ENCODE peak calls at places on chromosomes 7 and 10, in six cellular contexts. Z is HEK293T; I is fibroblast of lung; M is GM13976; F is CD8-positive, alpha-beta T cell; T is colonic mucosa. U is an unnamed sample.

GRCh38 chr7:156558198-156558597 is 82.4 kb upstream of the RNF32 start:
- DNase-seq in Z (no peak), T (no peak), F (no peak), I (peak), M (no peak), U (no peak)

GRCh38 chr7:47407821-47408674 is 173.9 kb downstream of the TNS3 start:
- DNase-seq in M (no peak), I (no peak), F (no peak), T (no peak), Z (no peak), U (no peak)

GRCh38 chr7:131346885-131347592 is 19.4 kb downstream of the MKLN1 start:
- DNase-seq in Z (no peak), T (no peak), M (no peak), F (no peak), I (no peak), U (no peak)

GRCh38 chr7:51346136-51346535 is 29.5 kb upstream of the COBL start:
- DNase-seq in F (no peak), T (no peak), M (no peak), I (no peak), Z (no peak), U (no peak)

GRCh38 chr10:26527018-26527417 is 88.9 kb downstream of the APBB1IP start:
- DNase-seq in F (no peak), T (no peak), M (no peak), Z (no peak), I (no peak), U (no peak)

GRCh38 chr7:121714559-121715303 is 158.2 kb upstream of the PTPRZ1 start:
- DNase-seq in T (peak), I (no peak), Z (no peak), F (no peak), M (no peak), U (no peak)

GRCh38 chr10:20466731-20467130 is 430.4 kb downstream of the NEBL start:
- DNase-seq in Z (no peak), I (peak), T (no peak), M (no peak), F (no peak), U (no peak)

GRCh38 chr10:44011603-44011981 is 362.9 kb upstream of the ZNF32 start:
- DNase-seq in F (no peak), I (no peak), M (no peak), Z (no peak), T (no peak), U (no peak)

GRCh38 chr7:106462365-106462859 is 177.6 kb upstream of the NAMPT start:
- DNase-seq in I (peak), M (peak), T (no peak), Z (no peak), F (no peak), U (peak)

GRCh38 chr7:152556013-152556412 is 119.9 kb downstream of the XRCC2 start:
- DNase-seq in Z (no peak), I (no peak), T (no peak), M (no peak), F (no peak), U (peak)

GRCh38 chr7:134553976-134554375 is 5.1 kb downstream of the AKR1B15 start:
- DNase-seq in T (no peak), F (no peak), I (no peak), M (peak), Z (peak), U (no peak)

GRCh38 chr10:44619975-44620374 is 235.1 kb upstream of the CXCL12 start:
- DNase-seq in Z (no peak), F (no peak), T (no peak), M (no peak), I (no peak), U (peak)

GRCh38 chr7:140349172-140349771 is 49.1 kb downstream of the SLC37A3 start:
- DNase-seq in I (no peak), Z (no peak), F (no peak), T (no peak), M (no peak), U (peak)

GRCh38 chr7:15603124-15603523 is 41.3 kb upstream of the AGMO start:
- DNase-seq in Z (no peak), F (no peak), I (no peak), M (no peak), T (no peak), U (no peak)

GRCh38 chr10:119517235-119518141 is 25.0 kb downstream of the RGS10 start:
- DNase-seq in Z (no peak), T (no peak), F (peak), M (peak), I (no peak), U (no peak)

GRCh38 chr7:121985476-121985875 is 112.5 kb downstream of the PTPRZ1 start:
- DNase-seq in I (no peak), Z (peak), M (no peak), F (no peak), T (no peak), U (no peak)

GRCh38 chr7:52260046-52260665 is 775.3 kb upstream of the POM121L12 start:
- DNase-seq in I (no peak), Z (no peak), F (no peak), M (no peak), T (no peak), U (no peak)

GRCh38 chr10:110724116-110724701 is 80.1 kb downstream of the RBM20 start:
- DNase-seq in F (no peak), Z (no peak), I (no peak), T (no peak), M (peak), U (peak)

GRCh38 chr10:115209133-115209532 is 116.0 kb downstream of the ATRNL1 start:
- DNase-seq in T (no peak), Z (no peak), I (no peak), F (no peak), M (no peak), U (no peak)

GRCh38 chr10:3975016-3975415 is 190.0 kb upstream of the KLF6 start:
- DNase-seq in F (no peak), Z (no peak), M (no peak), T (no peak), I (no peak), U (no peak)

GRCh38 chr10:44781131-44781530 is 130.0 kb upstream of the TMEM72 start:
- DNase-seq in Z (no peak), M (no peak), T (no peak), F (no peak), I (no peak), U (no peak)

GRCh38 chr7:136074840-136075239 is 97.7 kb upstream of the MTPN start:
- DNase-seq in M (no peak), T (no peak), F (no peak), I (no peak), Z (no peak), U (no peak)

GRCh38 chr10:76433161-76434005 is 1002.0 kb downstream of the LRMDA start:
- DNase-seq in T (no peak), F (no peak), Z (no peak), I (no peak), M (no peak), U (no peak)

GRCh38 chr10:36007369-36007768 is 365.3 kb upstream of the FZD8 start:
- DNase-seq in M (no peak), Z (no peak), T (no peak), F (no peak), I (no peak), U (no peak)

GRCh38 chr7:72924417-72924747 is 513 bp upstream of the POM121 start:
- DNase-seq in M (no peak), Z (no peak), I (no peak), F (no peak), T (no peak), U (no peak)

GRCh38 chr7:141659501-141659900 is 42.5 kb downstream of the DENND11 start:
- DNase-seq in I (no peak), M (no peak), Z (no peak), T (no peak), F (no peak), U (no peak)

GRCh38 chr10:80075781-80076180 is 2.7 kb upstream of the TMEM254 start:
- DNase-seq in M (no peak), Z (no peak), F (no peak), I (no peak), T (no peak), U (peak)

GRCh38 chr7:16921644-16922257 is 40.0 kb upstream of the AGR3 start:
- DNase-seq in M (no peak), I (no peak), F (no peak), Z (no peak), T (no peak), U (no peak)

GRCh38 chr10:67763499-67764011 is 67.6 kb upstream of the CTNNA3 start:
- DNase-seq in M (peak), T (peak), I (peak), Z (peak), F (peak), U (peak)

GRCh38 chr10:125707852-125708468 is 11.5 kb upstream of the EDRF1 start:
- DNase-seq in M (no peak), F (no peak), I (peak), Z (peak), T (no peak), U (peak)

GRCh38 chr7:152577339-152577738 is 98.6 kb downstream of the XRCC2 start:
- DNase-seq in F (no peak), T (no peak), Z (no peak), I (no peak), M (no peak), U (no peak)

GRCh38 chr7:135682191-135682590 is 19.9 kb downstream of the STMP1 start:
- DNase-seq in Z (no peak), I (no peak), T (no peak), M (no peak), F (no peak), U (no peak)

GRCh38 chr10:30378607-30379006 is 29.5 kb upstream of the MTPAP start:
- DNase-seq in I (no peak), Z (no peak), F (no peak), T (no peak), M (no peak), U (no peak)

GRCh38 chr7:138527746-138528223 is 67.7 kb downstream of the TRIM24 start:
- DNase-seq in T (no peak), M (no peak), Z (no peak), F (no peak), I (peak), U (no peak)

GRCh38 chr10:132113206-132113605 is 47.5 kb downstream of the JAKMIP3 start:
- DNase-seq in Z (no peak), T (no peak), M (no peak), I (no peak), F (no peak), U (no peak)

U was measured in AG20443.